ENCODE peak calls at places on chromosomes 5 and 9, in five cellular contexts. M is AG10803, L is Peyer's patch, H is pancreas, Y is left ventricle myocardium superior. Z is an unnamed sample.

GRCh38 chr9:93218671-93219420 is 34.9 kb downstream of the WNK2 start:
- DNase-seq in M (no peak), L (peak), H (peak), Y (peak), Z (no peak)

GRCh38 chr5:1564182-1564748 is 40.5 kb upstream of the LPCAT1 start:
- DNase-seq in M (peak), L (no peak), H (no peak), Y (no peak), Z (no peak)

GRCh38 chr5:105392122-105392709 is 1829.6 kb upstream of the NUDT12 start:
- DNase-seq in M (no peak), L (no peak), H (peak), Y (no peak), Z (no peak)

GRCh38 chr9:98191615-98192502 is 578 bp downstream of the CORO2A start:
- DNase-seq in M (no peak), L (peak), H (peak), Y (peak), Z (no peak)

GRCh38 chr5:43209060-43209459 is 17.0 kb downstream of the NIM1K start:
- DNase-seq in M (no peak), L (no peak), H (no peak), Y (no peak), Z (no peak)

GRCh38 chr9:98573749-98574278 is 134.9 kb downstream of the GABBR2 start:
- DNase-seq in M (no peak), L (no peak), H (no peak), Y (no peak), Z (no peak)

GRCh38 chr9:16509946-16510504 is 360.4 kb downstream of the BNC2 start:
- DNase-seq in M (peak), L (no peak), H (no peak), Y (no peak), Z (no peak)

GRCh38 chr5:156121234-156121633 is 205.7 kb upstream of the SGCD start:
- DNase-seq in M (peak), L (no peak), H (no peak), Y (no peak), Z (no peak)

GRCh38 chr9:114153761-114154596 is 1.4 kb upstream of the COL27A1 start:
- DNase-seq in M (no peak), L (no peak), H (peak), Y (peak), Z (no peak)

GRCh38 chr5:16312786-16313185 is 133.2 kb upstream of the MARCHF11 start:
- DNase-seq in M (no peak), L (no peak), H (no peak), Y (no peak), Z (no peak)

GRCh38 chr5:32511778-32512374 is 67.3 kb upstream of the ZFR start:
- DNase-seq in M (no peak), L (no peak), H (no peak), Y (no peak), Z (peak)

GRCh38 chr9:93683331-93684134 is 107.1 kb downstream of the PHF2 start:
- DNase-seq in M (no peak), L (peak), H (peak), Y (peak), Z (no peak)

GRCh38 chr5:147985593-147985992 is 78.2 kb upstream of the SPINK5 start:
- DNase-seq in M (no peak), L (no peak), H (no peak), Y (no peak), Z (no peak)

GRCh38 chr9:90517103-90517502 is 125.5 kb downstream of the DIRAS2 start:
- DNase-seq in M (no peak), L (no peak), H (no peak), Y (no peak), Z (no peak)

GRCh38 chr9:72974501-72974900 is 21.6 kb upstream of the ALDH1A1 start:
- DNase-seq in M (no peak), L (no peak), H (no peak), Y (no peak), Z (no peak)

GRCh38 chr5:179244051-179244450 is 101.2 kb downstream of the ADAMTS2 start:
- DNase-seq in M (peak), L (no peak), H (no peak), Y (no peak), Z (no peak)

GRCh38 chr5:17219431-17219830 is 2.0 kb downstream of the BASP1 start:
- DNase-seq in M (no peak), L (no peak), H (no peak), Y (no peak), Z (no peak)

GRCh38 chr5:3278643-3279042 is 317.0 kb upstream of the IRX1 start:
- DNase-seq in M (no peak), L (no peak), H (no peak), Y (no peak), Z (no peak)

GRCh38 chr9:120480707-120481106 is 99.3 kb downstream of the CDK5RAP2 start:
- DNase-seq in M (peak), L (no peak), H (no peak), Y (no peak), Z (no peak)

GRCh38 chr9:114588671-114589526 is 1.3 kb downstream of the ATP6V1G1 start:
- DNase-seq in M (peak), L (no peak), H (no peak), Y (no peak), Z (no peak)

GRCh38 chr9:14766299-14766698 is 43.8 kb upstream of the CER1 start:
- DNase-seq in M (peak), L (no peak), H (no peak), Y (no peak), Z (no peak)

GRCh38 chr5:180801596-180802324 is 846 bp downstream of the MGAT1 start:
- DNase-seq in M (no peak), L (no peak), H (no peak), Y (no peak), Z (no peak)

GRCh38 chr5:115313632-115314031 is 17.2 kb upstream of the CCDC112 start:
- DNase-seq in M (no peak), L (no peak), H (no peak), Y (no peak), Z (no peak)

GRCh38 chr9:90874194-90874593 is 72.6 kb downstream of the SYK start:
- DNase-seq in M (no peak), L (no peak), H (no peak), Y (no peak), Z (no peak)

GRCh38 chr9:36716496-36716895 is 143.8 kb downstream of the MELK start:
- DNase-seq in M (no peak), L (no peak), H (no peak), Y (no peak), Z (no peak)

GRCh38 chr5:53246042-53246836 is 136.7 kb upstream of the MOCS2 start:
- DNase-seq in M (peak), L (no peak), H (no peak), Y (no peak), Z (no peak)

GRCh38 chr9:108551030-108551964 is 304.5 kb downstream of the ACTL7B start:
- DNase-seq in M (peak), L (no peak), H (no peak), Y (no peak), Z (no peak)

GRCh38 chr9:134626576-134627416 is 14.8 kb upstream of the COL5A1 start:
- DNase-seq in M (peak), L (peak), H (peak), Y (peak), Z (no peak)

GRCh38 chr9:35594471-35594870 is 10.6 kb upstream of the TESK1 start:
- DNase-seq in M (no peak), L (no peak), H (no peak), Y (no peak), Z (no peak)

GRCh38 chr9:135971892-135972291 is 10.7 kb upstream of the UBAC1 start:
- DNase-seq in M (no peak), L (peak), H (peak), Y (no peak), Z (peak)

GRCh38 chr9:131740898-131741297 is 1.0 kb upstream of the RAPGEF1 start:
- DNase-seq in M (no peak), L (no peak), H (no peak), Y (peak), Z (no peak)

GRCh38 chr5:174516741-174517140 is 207.6 kb upstream of the MSX2 start:
- DNase-seq in M (no peak), L (no peak), H (no peak), Y (no peak), Z (no peak)

GRCh38 chr5:10875201-10875768 is 114.3 kb upstream of the DAP start:
- DNase-seq in M (no peak), L (no peak), H (no peak), Y (no peak), Z (no peak)